ENCODE peak calls at places on chromosome 12, in nine cellular contexts. Z is natural killer cell; D is stimulated activated CD8-positive, alpha-beta memory T cell treated with anti-CD3 and anti-CD28 coated beads, Interleukin-12 subunit alpha, Interleukin-12 subunit beta, amount 100 ng/mL, for 4 hours; W is RKO; A is kidney tubule cell; Q is effector memory CD8-positive, alpha-beta T cell; S is Daoy; G is NCI-H1694; V is DMS53. F is an unnamed sample.

GRCh38 chr12:93060666-93061413 is 131.7 kb upstream of the EEA1 start:
- DNase-seq in Z (no peak), D (no peak), W (peak; percentile 20), A (no peak), Q (no peak), S (no peak), G (peak; percentile 42), V (peak; percentile 22), F (peak; percentile 38)

GRCh38 chr12:27970391-27970980 is 2.0 kb downstream of the PTHLH start:
- DNase-seq in Z (no peak), D (no peak), W (no peak), A (peak; percentile 34), Q (no peak), S (no peak), G (no peak), V (peak; percentile 85), F (no peak)

GRCh38 chr12:8145754-8146415 is 10.9 kb upstream of the ZNF705A start:
- DNase-seq in Z (no peak), D (no peak), W (no peak), A (peak; percentile 52), Q (no peak), S (peak; percentile 83), G (no peak), V (no peak), F (no peak)

GRCh38 chr12:2613674-2614073 is 181.1 kb upstream of the FKBP4 start:
- DNase-seq in Z (no peak), D (no peak), W (peak; percentile 96), A (peak; percentile 95), Q (no peak), S (peak; percentile 92), G (no peak), V (no peak), F (peak; percentile 71)

GRCh38 chr12:104632724-104633181 is 176.0 kb downstream of the CHST11 start:
- DNase-seq in Z (no peak), D (no peak), W (no peak), A (no peak), Q (no peak), S (peak; percentile 12), G (no peak), V (no peak), F (no peak)

GRCh38 chr12:49284672-49285071 is 10.3 kb upstream of the PRPH start:
- DNase-seq in Z (no peak), D (no peak), W (no peak), A (no peak), Q (no peak), S (no peak), G (no peak), V (no peak), F (no peak)

GRCh38 chr12:11648514-11649412 is 711 bp upstream of the ETV6 start:
- DNase-seq in Z (peak; percentile 61), D (peak; percentile 56), W (peak; percentile 91), A (peak; percentile 95), Q (peak; percentile 56), S (peak; percentile 75), G (peak; percentile 61), V (peak; percentile 99), F (peak; percentile 91)

GRCh38 chr12:75260316-75260715 is 50.7 kb upstream of the KCNC2 start:
- DNase-seq in Z (no peak), D (no peak), W (no peak), A (no peak), Q (no peak), S (peak; percentile 1), G (no peak), V (no peak), F (peak; percentile 77)

GRCh38 chr12:12705833-12706520 is 10.0 kb upstream of the GPR19 start:
- DNase-seq in Z (no peak), D (no peak), W (no peak), A (no peak), Q (peak; percentile 63), S (peak; percentile 25), G (no peak), V (no peak), F (peak; percentile 27)

GRCh38 chr12:95614384-95614982 is 63.2 kb upstream of the USP44 start:
- DNase-seq in Z (no peak), D (no peak), W (no peak), A (no peak), Q (no peak), S (no peak), G (no peak), V (no peak), F (no peak)

GRCh38 chr12:21248679-21249078 is 86.0 kb downstream of the SLCO1A2 start:
- DNase-seq in Z (no peak), D (no peak), W (peak; percentile 54), A (peak; percentile 40), Q (no peak), S (no peak), G (peak; percentile 28), V (peak; percentile 72), F (peak; percentile 10)

GRCh38 chr12:103997277-103997900 is 31.7 kb downstream of the TDG start:
- DNase-seq in Z (no peak), D (no peak), W (no peak), A (no peak), Q (no peak), S (no peak), G (no peak), V (no peak), F (no peak)

GRCh38 chr12:227923-228845 is 14.2 kb upstream of the SLC6A12 start:
- DNase-seq in Z (no peak), D (no peak), W (no peak), A (no peak), Q (no peak), S (no peak), G (no peak), V (no peak), F (no peak)

GRCh38 chr12:3419538-3419937 is 71.5 kb upstream of the PRMT8 start:
- DNase-seq in Z (no peak), D (no peak), W (no peak), A (no peak), Q (no peak), S (no peak), G (no peak), V (peak; percentile 94), F (no peak)

GRCh38 chr12:108599541-108599940 is 1.7 kb upstream of the TMEM119 start:
- DNase-seq in Z (no peak), D (no peak), W (no peak), A (no peak), Q (no peak), S (no peak), G (no peak), V (no peak), F (no peak)

GRCh38 chr12:52391618-52392002 is 6.2 kb upstream of the KRT84 start:
- DNase-seq in Z (no peak), D (no peak), W (no peak), A (peak; percentile 71), Q (no peak), S (peak; percentile 53), G (peak; percentile 90), V (peak; percentile 51), F (no peak)

GRCh38 chr12:34405286-34406227 is 383.3 kb downstream of the ALG10 start:
- DNase-seq in Z (peak; percentile 8), D (no peak), W (no peak), A (no peak), Q (no peak), S (no peak), G (no peak), V (no peak), F (no peak)

GRCh38 chr12:61422786-61423185 is 837.4 kb upstream of the USP15 start:
- DNase-seq in Z (no peak), D (no peak), W (no peak), A (no peak), Q (no peak), S (no peak), G (no peak), V (no peak), F (no peak)

GRCh38 chr12:28222959-28223662 is 32.9 kb downstream of the CCDC91 start:
- DNase-seq in Z (no peak), D (no peak), W (no peak), A (no peak), Q (no peak), S (no peak), G (no peak), V (no peak), F (no peak)